ENCODE peak calls at places on chromosome 17, in nine cellular contexts. F, P, D, S, W, H, U, M and N are unnamed samples.

GRCh38 chr17:40452074-40452787 is 9.0 kb downstream of the IGFBP4 start:
- DNase-seq in F (no peak), P (no peak), D (peak), S (no peak), W (peak), H (no peak), U (peak), M (peak), N (no peak)

GRCh38 chr17:74330446-74330845 is 4.4 kb downstream of the KIF19 start:
- DNase-seq in F (no peak), P (no peak), D (no peak), S (no peak), W (no peak), H (no peak), U (no peak), M (no peak), N (no peak)

GRCh38 chr17:40596261-40596919 is 31.1 kb upstream of the CCR7 start:
- DNase-seq in F (no peak), P (no peak), D (peak), S (no peak), W (peak), H (no peak), U (no peak), M (no peak), N (no peak)

GRCh38 chr17:16428098-16428882 is 12.9 kb downstream of the TRPV2 start:
- DNase-seq in F (no peak), P (no peak), D (peak), S (no peak), W (peak), H (no peak), U (peak), M (no peak), N (peak)

GRCh38 chr17:3668279-3669084 is at the start of the genes EMC6 and TAX1BP3:
- DNase-seq in F (peak), P (peak), D (peak), S (peak), W (peak), H (peak), U (peak), M (peak), N (peak)

GRCh38 chr17:76791053-76791980 is 53.4 kb downstream of the MFSD11 start:
- DNase-seq in F (no peak), P (peak), D (peak), S (no peak), W (peak), H (no peak), U (no peak), M (no peak), N (no peak)

GRCh38 chr17:16085066-16085699 is 85.6 kb downstream of the TTC19 start:
- DNase-seq in F (no peak), P (no peak), D (no peak), S (no peak), W (peak), H (no peak), U (no peak), M (peak), N (no peak)

GRCh38 chr17:66839616-66840015 is 4.7 kb downstream of the CACNG5 start:
- DNase-seq in F (no peak), P (no peak), D (no peak), S (peak), W (no peak), H (no peak), U (no peak), M (no peak), N (no peak)

GRCh38 chr17:39709998-39710964 is 10.4 kb downstream of the ERBB2 start:
- DNase-seq in F (no peak), P (no peak), D (no peak), S (no peak), W (no peak), H (no peak), U (peak), M (no peak), N (no peak)

GRCh38 chr17:80169784-80170500 is at the start of gene CARD14:
- DNase-seq in F (no peak), P (no peak), D (no peak), S (no peak), W (no peak), H (no peak), U (no peak), M (no peak), N (no peak)

GRCh38 chr17:45940826-45941225 is 46.5 kb downstream of the MAPT start:
- DNase-seq in F (no peak), P (no peak), D (no peak), S (peak), W (no peak), H (no peak), U (no peak), M (no peak), N (no peak)

GRCh38 chr17:61251939-61252865 is 147.4 kb upstream of the TBX2 start:
- DNase-seq in F (no peak), P (no peak), D (peak), S (peak), W (peak), H (peak), U (peak), M (peak), N (no peak)

GRCh38 chr17:44247346-44248219 is 20.4 kb downstream of the SLC4A1 start:
- DNase-seq in F (no peak), P (no peak), D (no peak), S (no peak), W (no peak), H (no peak), U (peak), M (no peak), N (peak)

GRCh38 chr17:46975287-46975686 is 3.8 kb downstream of the RPRML start:
- DNase-seq in F (no peak), P (no peak), D (no peak), S (no peak), W (no peak), H (no peak), U (no peak), M (no peak), N (no peak)

GRCh38 chr17:64115871-64116534 is 13.9 kb downstream of the ERN1 start:
- DNase-seq in F (no peak), P (no peak), D (peak), S (no peak), W (peak), H (no peak), U (no peak), M (peak), N (no peak)

GRCh38 chr17:210402-210801 is 29.0 kb upstream of the DOC2B start:
- DNase-seq in F (no peak), P (no peak), D (no peak), S (no peak), W (no peak), H (no peak), U (no peak), M (no peak), N (no peak)

GRCh38 chr17:6506679-6507231 is 49.6 kb downstream of the PITPNM3 start:
- DNase-seq in F (peak), P (no peak), D (peak), S (peak), W (peak), H (peak), U (no peak), M (no peak), N (no peak)

GRCh38 chr17:36994438-36994837 is 45.7 kb downstream of the AATF start:
- DNase-seq in F (no peak), P (no peak), D (no peak), S (no peak), W (no peak), H (no peak), U (no peak), M (peak), N (no peak)

GRCh38 chr17:81160747-81161453 is 4.4 kb upstream of the PVALEF start:
- DNase-seq in F (no peak), P (no peak), D (no peak), S (no peak), W (no peak), H (no peak), U (no peak), M (no peak), N (no peak)

GRCh38 chr17:83154311-83155127 is 75.1 kb downstream of the METRNL start:
- DNase-seq in F (no peak), P (no peak), D (no peak), S (peak), W (no peak), H (peak), U (peak), M (no peak), N (no peak)

GRCh38 chr17:41464682-41465081 is 2.5 kb downstream of the KRT32 start:
- DNase-seq in F (peak), P (no peak), D (peak), S (no peak), W (peak), H (no peak), U (no peak), M (peak), N (no peak)

GRCh38 chr17:78839173-78839761 is 1.3 kb downstream of the USP36 start:
- DNase-seq in F (no peak), P (peak), D (no peak), S (no peak), W (no peak), H (no peak), U (no peak), M (no peak), N (no peak)

GRCh38 chr17:12402963-12403622 is 262.6 kb upstream of the MYOCD start:
- DNase-seq in F (no peak), P (no peak), D (peak), S (no peak), W (peak), H (no peak), U (no peak), M (peak), N (no peak)

GRCh38 chr17:64984776-64985521 is 65.7 kb upstream of the LRRC37A3 start:
- DNase-seq in F (no peak), P (peak), D (peak), S (peak), W (peak), H (no peak), U (no peak), M (no peak), N (no peak)

GRCh38 chr17:32551186-32551955 is 64.6 kb downstream of the CDK5R1 start:
- DNase-seq in F (no peak), P (peak), D (no peak), S (no peak), W (peak), H (no peak), U (no peak), M (peak), N (no peak)

GRCh38 chr17:62821213-62822079 is 13.3 kb upstream of the MARCHF10 start:
- DNase-seq in F (no peak), P (no peak), D (no peak), S (peak), W (no peak), H (no peak), U (no peak), M (no peak), N (no peak)

GRCh38 chr17:17481860-17482259 is 5.1 kb downstream of the MED9 start:
- DNase-seq in F (no peak), P (no peak), D (no peak), S (no peak), W (no peak), H (no peak), U (no peak), M (no peak), N (no peak)

GRCh38 chr17:55069983-55070529 is 101.5 kb downstream of the STXBP4 start:
- DNase-seq in F (no peak), P (no peak), D (no peak), S (no peak), W (no peak), H (no peak), U (no peak), M (no peak), N (no peak)
- H3K4me3 ChIP-seq in F (no peak), P (no peak), D (no peak), S (no peak), W (no peak), H (no peak), U (no peak), M (no peak), N (no peak)

GRCh38 chr17:59487161-59487873 is 78.1 kb upstream of the DHX40 start:
- DNase-seq in F (no peak), P (no peak), D (no peak), S (peak), W (no peak), H (no peak), U (no peak), M (no peak), N (peak)
- H3K4me3 ChIP-seq in F (no peak), P (no peak), D (no peak), S (no peak), W (peak), H (peak), U (peak), M (peak), N (peak)

DNA sequence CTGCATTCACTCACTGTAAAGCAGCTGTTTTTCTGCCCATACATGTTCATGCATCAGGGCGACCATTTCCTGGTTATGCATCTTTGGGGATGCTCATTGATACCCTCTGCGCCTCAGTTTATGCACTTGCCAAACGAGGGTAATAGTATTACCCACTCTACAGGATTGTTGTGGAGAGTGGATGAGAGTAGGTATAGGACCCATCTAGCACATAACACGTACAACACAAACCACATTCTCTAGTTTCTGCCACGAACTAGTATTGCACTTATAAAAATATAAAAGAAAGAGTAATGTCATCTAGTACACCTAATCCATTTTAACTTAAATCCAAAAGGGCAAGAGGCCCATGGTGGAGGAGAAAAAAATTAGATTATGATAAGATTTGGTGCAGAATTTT is 231.7 kb downstream of the SLC39A11 start:
- DNase-seq in F (no peak), P (no peak), D (no peak), S (no peak), W (no peak), H (no peak), U (no peak), M (no peak), N (no peak)
- H3K4me3 ChIP-seq in F (no peak), P (no peak), D (no peak), S (no peak), W (no peak), H (no peak), U (no peak), M (no peak), N (no peak)

DNA sequence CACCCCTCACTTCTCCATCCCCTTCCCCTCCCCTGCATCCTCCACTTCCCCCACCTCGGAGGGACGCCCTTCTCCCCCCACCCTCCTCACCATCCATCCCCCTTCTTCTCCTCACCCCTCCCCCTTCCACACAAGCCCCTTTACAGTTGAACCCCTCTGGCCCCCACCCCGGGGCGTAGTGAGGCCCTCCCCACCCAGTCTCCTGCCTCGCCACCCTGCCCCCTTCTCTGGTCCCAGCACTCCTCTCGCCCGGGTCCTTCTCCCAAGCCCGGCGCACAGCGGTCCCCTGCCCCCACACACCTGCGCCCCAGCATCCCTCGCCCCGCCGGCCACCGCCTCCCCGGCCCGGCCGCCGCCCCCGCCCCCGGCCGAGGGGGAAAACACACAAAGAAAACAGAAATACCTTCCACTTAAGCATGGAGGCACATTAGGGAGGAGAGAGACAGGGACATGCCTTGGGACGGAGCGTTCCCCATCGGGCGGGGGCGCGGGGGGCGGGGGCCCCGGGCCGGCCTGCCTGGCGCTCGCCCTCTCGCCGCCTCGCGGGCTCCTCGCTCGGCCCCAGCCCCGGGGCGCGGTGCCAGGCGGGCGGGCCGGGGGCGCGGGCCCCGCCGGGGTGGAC is 411 bp downstream of the SRCIN1 start:
- DNase-seq in F (peak), P (no peak), D (no peak), S (no peak), W (no peak), H (no peak), U (no peak), M (no peak), N (no peak)
- H3K4me3 ChIP-seq in F (peak), P (peak), D (peak), S (no peak), W (no peak), H (peak), U (peak), M (peak), N (peak)